ENCODE peak calls at places on chromosomes 4 and X, in eight cellular contexts. One of them, this sample, is unnamed.

GRCh38 chr4:65502151-65502691 is 168.1 kb downstream of the EPHA5 start:
- DNase-seq in mesothelial cell of epicardium: no peak
- DNase-seq in cardiac fibroblast: peak
- DNase-seq in DND-41: no peak
- DNase-seq in epithelial cell of esophagus: peak
- DNase-seq in GM13976: no peak
- DNase-seq in Peyer's patch: no peak
- DNase-seq in hepatocyte: no peak
- DNase-seq in this sample: no peak

GRCh38 chrX:11509786-11510185 is 155.9 kb downstream of the ARHGAP6 start:
- DNase-seq in mesothelial cell of epicardium: no peak
- DNase-seq in cardiac fibroblast: peak
- DNase-seq in DND-41: no peak
- DNase-seq in epithelial cell of esophagus: no peak
- DNase-seq in GM13976: no peak
- DNase-seq in Peyer's patch: no peak
- DNase-seq in hepatocyte: peak
- DNase-seq in this sample: no peak

GRCh38 chr4:139015948-139016451 is 419 bp downstream of the NOCT start:
- DNase-seq in mesothelial cell of epicardium: no peak
- DNase-seq in cardiac fibroblast: peak
- DNase-seq in DND-41: peak
- DNase-seq in epithelial cell of esophagus: no peak
- DNase-seq in GM13976: peak
- DNase-seq in Peyer's patch: peak
- DNase-seq in hepatocyte: peak
- DNase-seq in this sample: no peak

GRCh38 chrX:39592776-39593175 is 505.0 kb downstream of the BCOR start:
- DNase-seq in mesothelial cell of epicardium: no peak
- DNase-seq in cardiac fibroblast: peak
- DNase-seq in DND-41: no peak
- DNase-seq in epithelial cell of esophagus: peak
- DNase-seq in GM13976: no peak
- DNase-seq in Peyer's patch: no peak
- DNase-seq in hepatocyte: no peak
- DNase-seq in this sample: no peak

GRCh38 chr4:155392486-155393184 is 15.9 kb upstream of the MAP9 start:
- DNase-seq in mesothelial cell of epicardium: no peak
- DNase-seq in cardiac fibroblast: peak
- DNase-seq in DND-41: no peak
- DNase-seq in epithelial cell of esophagus: peak
- DNase-seq in GM13976: no peak
- DNase-seq in Peyer's patch: no peak
- DNase-seq in hepatocyte: peak
- DNase-seq in this sample: no peak

GRCh38 chr4:40502936-40503335 is 126.7 kb downstream of the RBM47 start:
- DNase-seq in mesothelial cell of epicardium: no peak
- DNase-seq in cardiac fibroblast: peak
- DNase-seq in DND-41: no peak
- DNase-seq in epithelial cell of esophagus: peak
- DNase-seq in GM13976: peak
- DNase-seq in Peyer's patch: no peak
- DNase-seq in hepatocyte: no peak
- DNase-seq in this sample: no peak

GRCh38 chr4:135185256-135185655 is 983.7 kb upstream of the PABPC4L start:
- DNase-seq in mesothelial cell of epicardium: no peak
- DNase-seq in cardiac fibroblast: no peak
- DNase-seq in DND-41: no peak
- DNase-seq in epithelial cell of esophagus: peak
- DNase-seq in GM13976: no peak
- DNase-seq in Peyer's patch: no peak
- DNase-seq in hepatocyte: no peak
- DNase-seq in this sample: no peak

GRCh38 chr4:1693131-1693896 is 9.2 kb upstream of the FAM53A start:
- DNase-seq in mesothelial cell of epicardium: peak
- DNase-seq in cardiac fibroblast: peak
- DNase-seq in DND-41: peak
- DNase-seq in epithelial cell of esophagus: peak
- DNase-seq in GM13976: peak
- DNase-seq in Peyer's patch: peak
- DNase-seq in hepatocyte: peak
- DNase-seq in this sample: peak

GRCh38 chr4:75325316-75325715 is 188.9 kb downstream of the RCHY1 start:
- DNase-seq in mesothelial cell of epicardium: no peak
- DNase-seq in cardiac fibroblast: no peak
- DNase-seq in DND-41: no peak
- DNase-seq in epithelial cell of esophagus: no peak
- DNase-seq in GM13976: no peak
- DNase-seq in Peyer's patch: no peak
- DNase-seq in hepatocyte: no peak
- DNase-seq in this sample: no peak

GRCh38 chr4:173367946-173368345 is 2.8 kb upstream of the SAP30 start:
- DNase-seq in mesothelial cell of epicardium: no peak
- DNase-seq in cardiac fibroblast: peak
- DNase-seq in DND-41: no peak
- DNase-seq in epithelial cell of esophagus: peak
- DNase-seq in GM13976: no peak
- DNase-seq in Peyer's patch: no peak
- DNase-seq in hepatocyte: no peak
- DNase-seq in this sample: no peak

GRCh38 chr4:8709050-8709728 is 116.6 kb downstream of the CPZ start:
- DNase-seq in mesothelial cell of epicardium: peak
- DNase-seq in cardiac fibroblast: no peak
- DNase-seq in DND-41: no peak
- DNase-seq in epithelial cell of esophagus: no peak
- DNase-seq in GM13976: no peak
- DNase-seq in Peyer's patch: peak
- DNase-seq in hepatocyte: no peak
- DNase-seq in this sample: no peak

GRCh38 chr4:33160126-33160525 is 2440.0 kb downstream of the PCDH7 start:
- DNase-seq in mesothelial cell of epicardium: no peak
- DNase-seq in cardiac fibroblast: peak
- DNase-seq in DND-41: no peak
- DNase-seq in epithelial cell of esophagus: peak
- DNase-seq in GM13976: no peak
- DNase-seq in Peyer's patch: no peak
- DNase-seq in hepatocyte: peak
- DNase-seq in this sample: no peak

GRCh38 chr4:150973626-150974250 is 41.3 kb downstream of the LRBA start:
- DNase-seq in mesothelial cell of epicardium: no peak
- DNase-seq in cardiac fibroblast: no peak
- DNase-seq in DND-41: no peak
- DNase-seq in epithelial cell of esophagus: no peak
- DNase-seq in GM13976: no peak
- DNase-seq in Peyer's patch: no peak
- DNase-seq in hepatocyte: no peak
- DNase-seq in this sample: no peak

GRCh38 chrX:7263961-7264360 is 116.0 kb upstream of the PUDP start:
- DNase-seq in mesothelial cell of epicardium: no peak
- DNase-seq in cardiac fibroblast: peak
- DNase-seq in DND-41: no peak
- DNase-seq in epithelial cell of esophagus: peak
- DNase-seq in GM13976: no peak
- DNase-seq in Peyer's patch: no peak
- DNase-seq in hepatocyte: no peak
- DNase-seq in this sample: no peak

GRCh38 chr4:124710253-124710849 is 2.2 kb downstream of the ANKRD50 start:
- DNase-seq in mesothelial cell of epicardium: no peak
- DNase-seq in cardiac fibroblast: peak
- DNase-seq in DND-41: no peak
- DNase-seq in epithelial cell of esophagus: peak
- DNase-seq in GM13976: no peak
- DNase-seq in Peyer's patch: no peak
- DNase-seq in hepatocyte: no peak
- DNase-seq in this sample: no peak

GRCh38 chr4:1596393-1596792 is 87.7 kb downstream of the FAM53A start:
- DNase-seq in mesothelial cell of epicardium: no peak
- DNase-seq in cardiac fibroblast: no peak
- DNase-seq in DND-41: no peak
- DNase-seq in epithelial cell of esophagus: no peak
- DNase-seq in GM13976: no peak
- DNase-seq in Peyer's patch: no peak
- DNase-seq in hepatocyte: no peak
- DNase-seq in this sample: no peak

GRCh38 chrX:40646489-40647306 is 663 bp downstream of the CXorf38 start:
- DNase-seq in mesothelial cell of epicardium: no peak
- DNase-seq in cardiac fibroblast: peak
- DNase-seq in DND-41: peak
- DNase-seq in epithelial cell of esophagus: peak
- DNase-seq in GM13976: peak
- DNase-seq in Peyer's patch: peak
- DNase-seq in hepatocyte: peak
- DNase-seq in this sample: no peak

GRCh38 chrX:104324871-104325585 is 70.3 kb upstream of the ESX1 start:
- DNase-seq in mesothelial cell of epicardium: no peak
- DNase-seq in cardiac fibroblast: peak
- DNase-seq in DND-41: no peak
- DNase-seq in epithelial cell of esophagus: peak
- DNase-seq in GM13976: no peak
- DNase-seq in Peyer's patch: no peak
- DNase-seq in hepatocyte: no peak
- DNase-seq in this sample: no peak

GRCh38 chr4:67456577-67457196 is 88.6 kb downstream of the CENPC start:
- DNase-seq in mesothelial cell of epicardium: no peak
- DNase-seq in cardiac fibroblast: peak
- DNase-seq in DND-41: no peak
- DNase-seq in epithelial cell of esophagus: no peak
- DNase-seq in GM13976: no peak
- DNase-seq in Peyer's patch: no peak
- DNase-seq in hepatocyte: no peak
- DNase-seq in this sample: no peak

DNA sequence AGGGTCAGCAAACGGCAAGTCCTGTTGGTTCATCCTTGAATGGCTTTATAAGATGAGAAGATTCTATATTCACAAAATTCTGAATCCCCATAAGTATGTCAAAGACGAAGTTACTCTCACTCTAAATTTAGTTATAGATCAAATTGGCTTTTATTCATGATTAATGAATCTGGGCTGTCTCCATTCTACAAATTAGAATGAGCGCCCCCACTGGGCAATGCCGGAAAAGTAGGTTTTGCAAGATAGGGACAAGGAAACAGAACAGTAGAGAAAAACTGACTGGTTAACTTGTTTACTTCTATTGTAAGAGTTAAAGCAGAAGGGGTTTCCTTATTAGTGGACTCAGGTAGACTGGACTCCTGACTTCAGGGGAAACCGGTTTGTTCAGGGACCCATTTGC is 100.3 kb downstream of the F11 start:
- DNase-seq in mesothelial cell of epicardium: no peak
- DNase-seq in cardiac fibroblast: no peak
- DNase-seq in DND-41: no peak
- DNase-seq in epithelial cell of esophagus: no peak
- DNase-seq in GM13976: no peak
- DNase-seq in Peyer's patch: no peak
- DNase-seq in hepatocyte: no peak
- DNase-seq in this sample: no peak
- TF ChIP-seq CTCF in mesothelial cell of epicardium: peak
- TF ChIP-seq CTCF in cardiac fibroblast: no peak
- TF ChIP-seq CTCF in DND-41: no peak
- TF ChIP-seq CTCF in epithelial cell of esophagus: no peak
- TF ChIP-seq CTCF in GM13976: no peak
- TF ChIP-seq CTCF in Peyer's patch: no peak
- TF ChIP-seq CTCF in hepatocyte: no peak
- TF ChIP-seq CTCF in this sample: no peak

GRCh38 chrX:126137899-126138298 is 28.2 kb downstream of the DCAF12L2 start:
- DNase-seq in mesothelial cell of epicardium: no peak
- DNase-seq in cardiac fibroblast: peak
- DNase-seq in DND-41: no peak
- DNase-seq in epithelial cell of esophagus: peak
- DNase-seq in GM13976: no peak
- DNase-seq in Peyer's patch: no peak
- DNase-seq in hepatocyte: peak
- DNase-seq in this sample: no peak
- TF ChIP-seq CTCF in mesothelial cell of epicardium: no peak
- TF ChIP-seq CTCF in cardiac fibroblast: no peak
- TF ChIP-seq CTCF in DND-41: peak
- TF ChIP-seq CTCF in epithelial cell of esophagus: no peak
- TF ChIP-seq CTCF in GM13976: peak
- TF ChIP-seq CTCF in Peyer's patch: no peak
- TF ChIP-seq CTCF in hepatocyte: peak
- TF ChIP-seq CTCF in this sample: peak

GRCh38 chr4:169117591-169118081 is 107.6 kb upstream of the CBR4 start:
- DNase-seq in mesothelial cell of epicardium: no peak
- DNase-seq in cardiac fibroblast: peak
- DNase-seq in DND-41: no peak
- DNase-seq in epithelial cell of esophagus: peak
- DNase-seq in GM13976: no peak
- DNase-seq in Peyer's patch: no peak
- DNase-seq in hepatocyte: no peak
- DNase-seq in this sample: no peak

GRCh38 chr4:169116270-169116901 is 106.3 kb upstream of the CBR4 start:
- DNase-seq in mesothelial cell of epicardium: no peak
- DNase-seq in cardiac fibroblast: peak
- DNase-seq in DND-41: no peak
- DNase-seq in epithelial cell of esophagus: peak
- DNase-seq in GM13976: no peak
- DNase-seq in Peyer's patch: no peak
- DNase-seq in hepatocyte: no peak
- DNase-seq in this sample: no peak

GRCh38 chr4:169115144-169115896 is 105.3 kb upstream of the CBR4 start:
- DNase-seq in mesothelial cell of epicardium: no peak
- DNase-seq in cardiac fibroblast: no peak
- DNase-seq in DND-41: no peak
- DNase-seq in epithelial cell of esophagus: no peak
- DNase-seq in GM13976: no peak
- DNase-seq in Peyer's patch: no peak
- DNase-seq in hepatocyte: no peak
- DNase-seq in this sample: no peak

GRCh38 chr4:169114341-169114974 is 104.4 kb upstream of the CBR4 start:
- DNase-seq in mesothelial cell of epicardium: no peak
- DNase-seq in cardiac fibroblast: no peak
- DNase-seq in DND-41: no peak
- DNase-seq in epithelial cell of esophagus: no peak
- DNase-seq in GM13976: no peak
- DNase-seq in Peyer's patch: no peak
- DNase-seq in hepatocyte: no peak
- DNase-seq in this sample: no peak

GRCh38 chr4:169115897-169116254 is 105.8 kb upstream of the CBR4 start:
- DNase-seq in mesothelial cell of epicardium: no peak
- DNase-seq in cardiac fibroblast: peak
- DNase-seq in DND-41: no peak
- DNase-seq in epithelial cell of esophagus: peak
- DNase-seq in GM13976: no peak
- DNase-seq in Peyer's patch: peak
- DNase-seq in hepatocyte: peak
- DNase-seq in this sample: no peak
- TF ChIP-seq CTCF in mesothelial cell of epicardium: no peak
- TF ChIP-seq CTCF in cardiac fibroblast: peak
- TF ChIP-seq CTCF in DND-41: no peak
- TF ChIP-seq CTCF in epithelial cell of esophagus: peak
- TF ChIP-seq CTCF in GM13976: no peak
- TF ChIP-seq CTCF in Peyer's patch: peak
- TF ChIP-seq CTCF in hepatocyte: peak
- TF ChIP-seq CTCF in this sample: no peak

DNA sequence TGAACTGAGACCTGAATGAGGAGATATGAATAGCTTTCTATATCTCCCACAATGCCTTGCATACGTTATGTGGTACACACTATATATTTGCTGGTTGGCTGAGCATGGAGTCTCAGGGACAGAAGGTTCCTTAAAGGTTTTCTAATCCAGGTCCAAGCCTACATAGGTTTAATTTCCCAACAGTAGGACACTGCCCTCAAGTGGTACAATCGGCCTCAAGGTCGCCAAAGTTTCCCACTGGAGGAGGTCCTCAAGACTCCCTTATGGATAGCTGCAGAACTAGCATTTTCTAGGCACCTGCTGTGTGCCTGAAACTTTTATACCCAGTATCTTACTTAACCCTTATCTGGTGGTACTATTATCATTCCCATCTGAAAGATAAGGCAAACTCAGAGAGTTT is 21.0 kb upstream of the EFNB1 start:
- DNase-seq in mesothelial cell of epicardium: no peak
- DNase-seq in cardiac fibroblast: peak
- DNase-seq in DND-41: no peak
- DNase-seq in epithelial cell of esophagus: no peak
- DNase-seq in GM13976: no peak
- DNase-seq in Peyer's patch: no peak
- DNase-seq in hepatocyte: peak
- DNase-seq in this sample: no peak
- TF ChIP-seq CTCF in mesothelial cell of epicardium: no peak
- TF ChIP-seq CTCF in cardiac fibroblast: peak
- TF ChIP-seq CTCF in DND-41: peak
- TF ChIP-seq CTCF in epithelial cell of esophagus: peak
- TF ChIP-seq CTCF in GM13976: no peak
- TF ChIP-seq CTCF in Peyer's patch: peak
- TF ChIP-seq CTCF in hepatocyte: peak
- TF ChIP-seq CTCF in this sample: peak